ENCODE peak calls at places on chromosomes 12 and 14, in ten cellular contexts. U is head of caudate nucleus; P is activated T-helper 1 cell treated with anti-CD3 and anti-CD28 coated beads, Interleukin-12 subunit alpha, Interleukin-12 subunit beta, Interleukin-2, Interleukin-4 antibody, amounts not matched to agents 30 ng/mL and 10 ng/mL and 1 ng/mL, durations not matched to agents 14 hours and 24 hours and 36 hours; Q is body of pancreas; R is astrocyte of the spinal cord; H is activated T-cell treated with anti-CD3 and anti-CD28 coated beads, Interleukin-2, amount 50 U/mL, for 72 hours; F is globus pallidus; L is type B pancreatic cell; Z is 8988T; E is foreskin fibroblast. V is an unnamed sample.

GRCh38 chr12:23699031-23699430 is 250.4 kb downstream of the SOX5 start:
- DNase-seq in H (no peak), E (no peak), R (no peak), Z (no peak), U (no peak), Q (no peak), L (no peak), P (no peak), F (no peak), V (no peak)

GRCh38 chr12:49961993-49962764 is 507 bp downstream of the AQP5 start:
- DNase-seq in F (no peak), U (no peak), E (no peak), Q (no peak), H (no peak), L (no peak), R (no peak), Z (no peak), P (no peak), V (no peak)

GRCh38 chr12:49705479-49706267 is 1.5 kb downstream of the FMNL3 start:
- DNase-seq in L (no peak), H (peak), U (peak), E (peak), R (peak), F (peak), Z (peak), Q (peak), P (no peak), V (peak)

GRCh38 chr12:54286042-54286931 is 5.8 kb downstream of the HNRNPA1 start:
- DNase-seq in H (no peak), R (no peak), Z (no peak), P (no peak), Q (no peak), L (no peak), F (no peak), E (no peak), U (no peak), V (no peak)

GRCh38 chr14:77542349-77543239 is 44.0 kb upstream of the ISM2 start:
- DNase-seq in P (no peak), L (no peak), U (no peak), H (no peak), Q (no peak), F (peak), E (no peak), R (peak), Z (no peak), V (peak)

GRCh38 chr14:104363891-104364760 is 215.4 kb upstream of the C14orf180 start:
- DNase-seq in R (no peak), L (no peak), Z (no peak), E (no peak), F (no peak), P (no peak), H (no peak), Q (no peak), U (no peak), V (no peak)

GRCh38 chr12:1519642-1520041 is 74.7 kb downstream of the FBXL14 start:
- DNase-seq in L (no peak), F (no peak), H (no peak), U (no peak), R (no peak), Z (no peak), Q (no peak), E (peak), P (no peak), V (no peak)

GRCh38 chr12:2314492-2314891 is 261.7 kb downstream of the CACNA1C start:
- DNase-seq in Q (no peak), R (no peak), U (no peak), F (no peak), L (no peak), H (no peak), E (no peak), P (no peak), Z (no peak), V (no peak)

GRCh38 chr12:131965073-131965472 is 15.3 kb downstream of the EP400 start:
- DNase-seq in H (no peak), P (no peak), Q (no peak), F (no peak), U (no peak), E (peak), Z (no peak), R (peak), L (no peak), V (no peak)

GRCh38 chr14:102316048-102316745 is 3.3 kb upstream of the ZNF839 start:
- DNase-seq in E (peak), H (peak), P (peak), R (no peak), L (no peak), Q (peak), Z (no peak), F (no peak), U (peak), V (peak)

GRCh38 chr12:104414581-104415305 is 42.0 kb upstream of the CHST11 start:
- DNase-seq in P (no peak), Q (no peak), H (no peak), E (no peak), L (no peak), U (no peak), R (peak), Z (no peak), F (no peak), V (no peak)

GRCh38 chr14:100739306-100739705 is 12.6 kb downstream of the DLK1 start:
- DNase-seq in L (no peak), P (no peak), Z (no peak), R (no peak), E (no peak), H (no peak), F (no peak), Q (no peak), U (no peak), V (no peak)

GRCh38 chr12:14207946-14208612 is 157.4 kb upstream of the ATF7IP start:
- DNase-seq in E (no peak), R (no peak), Q (peak), F (no peak), U (no peak), H (no peak), Z (no peak), L (no peak), P (no peak), V (no peak)

GRCh38 chr12:111409403-111410228 is 3.9 kb downstream of the SH2B3 start:
- DNase-seq in F (no peak), U (no peak), P (no peak), Q (peak), Z (peak), E (peak), R (peak), L (no peak), H (peak), V (peak)

GRCh38 chr14:22221508-22221907 is 367.5 kb downstream of the DAD1 start:
- DNase-seq in E (no peak), P (no peak), U (no peak), R (peak), F (no peak), Q (no peak), Z (no peak), H (no peak), L (no peak), V (peak)

GRCh38 chr12:109087250-109087649 is 6.0 kb downstream of the ALKBH2 start:
- DNase-seq in F (no peak), E (no peak), H (no peak), Q (peak), R (no peak), L (no peak), P (no peak), U (no peak), Z (no peak), V (no peak)

GRCh38 chr12:84079621-84080020 is 833.0 kb downstream of the SLC6A15 start:
- DNase-seq in L (no peak), F (no peak), E (peak), R (no peak), U (no peak), Q (no peak), P (no peak), H (no peak), Z (no peak), V (no peak)

GRCh38 chr14:92516966-92517350 is 3.4 kb downstream of the RIN3 start:
- DNase-seq in L (no peak), H (no peak), F (no peak), Z (no peak), R (no peak), E (no peak), P (no peak), U (no peak), Q (no peak), V (no peak)

GRCh38 chr12:82963961-82964360 is 277.3 kb downstream of the TMTC2 start:
- DNase-seq in P (no peak), U (no peak), Q (no peak), L (no peak), H (no peak), R (peak), F (no peak), Z (no peak), E (peak), V (no peak)

GRCh38 chr14:86015916-86016315 is 486.0 kb downstream of the FLRT2 start:
- DNase-seq in E (peak), L (no peak), P (no peak), F (no peak), Q (no peak), U (no peak), Z (no peak), H (no peak), R (peak), V (peak)

GRCh38 chr12:9372202-9372601 is 164.0 kb upstream of the PZP start:
- DNase-seq in R (no peak), Q (no peak), P (no peak), L (no peak), F (peak), E (peak), Z (no peak), U (no peak), H (no peak), V (peak)

GRCh38 chr12:51428256-51428655 is 3.6 kb downstream of the SLC4A8 start:
- DNase-seq in Q (no peak), R (no peak), U (no peak), L (no peak), F (no peak), H (no peak), Z (no peak), P (no peak), E (no peak), V (no peak)

GRCh38 chr14:101781240-101782061 is 19.9 kb downstream of the PPP2R5C start:
- DNase-seq in U (no peak), R (no peak), E (peak), F (no peak), H (peak), P (peak), Q (no peak), Z (no peak), L (no peak), V (no peak)

GRCh38 chr12:52081263-52081733 is 1.8 kb downstream of the SMIM41 start:
- DNase-seq in Q (no peak), P (no peak), U (no peak), H (no peak), R (no peak), F (no peak), Z (no peak), L (no peak), E (no peak), V (peak)

GRCh38 chr14:65128096-65128495 is 25.8 kb upstream of the MAX start:
- DNase-seq in Z (no peak), U (no peak), Q (no peak), H (no peak), E (peak), F (no peak), L (no peak), R (no peak), P (no peak), V (peak)